ENCODE peak calls at places on chromosome 21, in eight cellular contexts. L is activated T-helper 1 cell treated with Interleukin-2 at 50 U/mL for 16 hours; W is PC-3; B is T-helper 17 cell; Y is activated gamma-delta T cell treated with anti-CD3 and anti-CD28 coated beads, Interleukin-2, amount 50 U/mL, for 16 hours; E is fibroblast of pulmonary artery; A is fibroblast of the conjunctiva; U is iPS-NIHi11. R is an unnamed sample.

GRCh38 chr21:46416551-46416950 is 42.1 kb upstream of the DIP2A start:
- DNase-seq in L (no peak), W (no peak), B (no peak), Y (no peak), E (no peak), A (no peak), U (no peak), R (no peak)

GRCh38 chr21:34091607-34092006 is 18.2 kb downstream of the MRPS6 start:
- DNase-seq in L (no peak), W (peak; percentile 32), B (no peak), Y (no peak), E (peak; percentile 17), A (no peak), U (peak; percentile 20), R (no peak)

GRCh38 chr21:46158666-46159300 is 3.4 kb upstream of the FTCD start:
- DNase-seq in L (no peak), W (no peak), B (no peak), Y (no peak), E (no peak), A (no peak), U (no peak), R (no peak)

GRCh38 chr21:43361127-43361492 is 65.8 kb downstream of the SIK1 start:
- DNase-seq in L (no peak), W (no peak), B (no peak), Y (no peak), E (no peak), A (no peak), U (no peak), R (peak; percentile 66)

GRCh38 chr21:38075833-38076567 is 159.7 kb upstream of the KCNJ6 start:
- DNase-seq in L (no peak), W (peak; percentile 12), B (no peak), Y (no peak), E (peak; percentile 3), A (no peak), U (no peak), R (no peak)

GRCh38 chr21:20968391-20968790 is 29.8 kb upstream of the NCAM2 start:
- DNase-seq in L (no peak), W (no peak), B (no peak), Y (no peak), E (no peak), A (peak; percentile 24), U (no peak), R (no peak)

GRCh38 chr21:26280715-26281310 is 110.2 kb upstream of the APP start:
- DNase-seq in L (no peak), W (peak; percentile 19), B (no peak), Y (no peak), E (no peak), A (no peak), U (peak; percentile 22), R (no peak)

GRCh38 chr21:45464309-45464708 is 59.3 kb downstream of the COL18A1 start:
- DNase-seq in L (no peak), W (no peak), B (no peak), Y (no peak), E (no peak), A (no peak), U (no peak), R (no peak)